ENCODE peak calls at places on chromosomes 4 and X, in four cellular contexts. G is body of pancreas, Q is AG10803, E is amniotic stem cell. I is an unnamed sample.
A peak's percentile ranks its signal among the peaks of the same experiment; 100 is the strongest.

GRCh38 chr4:94408549-94409374 is 43.0 kb upstream of the PDLIM5 start:
- DNase-seq in Q (peak; percentile 58), G (no peak), E (no peak), I (peak; percentile 49)

GRCh38 chr4:79949186-79949585 is 123.8 kb downstream of the ANTXR2 start:
- DNase-seq in E (no peak), Q (no peak), G (no peak), I (no peak)

GRCh38 chrX:2627272-2627867 is 63.7 kb upstream of the CD99 start:
- DNase-seq in Q (peak; percentile 45), G (peak; percentile 24), E (no peak), I (no peak)

GRCh38 chr4:118338981-118339765 is 13.6 kb downstream of the PRSS12 start:
- DNase-seq in E (no peak), Q (peak; percentile 66), G (no peak), I (peak; percentile 56)

GRCh38 chr4:6506616-6507140 is 34.3 kb upstream of the PPP2R2C start:
- DNase-seq in Q (no peak), G (no peak), E (no peak), I (no peak)

GRCh38 chrX:155767101-155767878 is 113.9 kb upstream of the VAMP7 start:
- DNase-seq in G (peak; percentile 14), E (peak; percentile 11), Q (peak; percentile 84), I (peak; percentile 83)

GRCh38 chr4:168978001-168978700 is 31.9 kb downstream of the CBR4 start:
- DNase-seq in E (no peak), Q (peak; percentile 50), G (no peak), I (peak; percentile 67)

GRCh38 chr4:184846531-184846930 is 20.8 kb upstream of the ACSL1 start:
- DNase-seq in G (no peak), E (no peak), Q (no peak), I (no peak)

I was measured in foreskin fibroblast.